ENCODE peak calls at places on chromosomes 6 and 20, in eight cellular contexts. R is SW 1271, K is adipocyte, U is NCI-H226, C is lung, T is GF-D8, I is left cardiac atrium, S is fibroblast of mammary gland. W is an unnamed sample.

GRCh38 chr6:36386495-36387439 is 702 bp downstream of the ETV7 start:
- DNase-seq in R (no peak), K (peak; percentile 71), U (peak; percentile 43), C (peak; percentile 38), T (no peak), I (peak; percentile 41), S (peak; percentile 47), W (peak; percentile 33)

GRCh38 chr20:33210371-33210770 is 6.8 kb upstream of the BPIFA3 start:
- DNase-seq in R (no peak), K (no peak), U (no peak), C (no peak), T (no peak), I (no peak), S (no peak), W (no peak)

GRCh38 chr6:55827818-55828522 is 47.4 kb downstream of the BMP5 start:
- DNase-seq in R (no peak), K (no peak), U (no peak), C (no peak), T (no peak), I (no peak), S (peak; percentile 50), W (no peak)

GRCh38 chr6:22218410-22218809 is 78.4 kb downstream of the PRL start:
- DNase-seq in R (no peak), K (no peak), U (no peak), C (no peak), T (no peak), I (no peak), S (no peak), W (no peak)

GRCh38 chr6:13355969-13356368 is 27.6 kb upstream of the TBC1D7 start:
- DNase-seq in R (no peak), K (no peak), U (no peak), C (no peak), T (no peak), I (no peak), S (no peak), W (no peak)

GRCh38 chr20:48823960-48824497 is 3.8 kb downstream of the PREX1 start:
- DNase-seq in R (no peak), K (peak; percentile 45), U (peak; percentile 75), C (no peak), T (no peak), I (no peak), S (peak; percentile 83), W (peak; percentile 73)

GRCh38 chr20:4844766-4845465 is 123.2 kb downstream of the PRND start:
- DNase-seq in R (no peak), K (no peak), U (no peak), C (no peak), T (peak; percentile 81), I (no peak), S (no peak), W (no peak)

GRCh38 chr6:166587631-166588413 is 1.3 kb upstream of the RAMACL start:
- DNase-seq in R (no peak), K (no peak), U (no peak), C (no peak), T (no peak), I (no peak), S (no peak), W (no peak)

GRCh38 chr6:43243649-43244321 is 504 bp downstream of the TTBK1 start:
- DNase-seq in R (no peak), K (no peak), U (no peak), C (no peak), T (no peak), I (no peak), S (no peak), W (no peak)

GRCh38 chr6:166825553-166826145 is 130.7 kb downstream of the RNASET2 start:
- DNase-seq in R (no peak), K (peak; percentile 24), U (peak; percentile 75), C (no peak), T (no peak), I (no peak), S (peak; percentile 18), W (no peak)

GRCh38 chr6:67952121-67952520 is 683.0 kb upstream of the ADGRB3 start:
- DNase-seq in R (no peak), K (peak; percentile 25), U (no peak), C (no peak), T (no peak), I (no peak), S (peak; percentile 51), W (no peak)

GRCh38 chr6:154169193-154169847 is 130.3 kb downstream of the OPRM1 start:
- DNase-seq in R (no peak), K (no peak), U (no peak), C (no peak), T (peak; percentile 96), I (no peak), S (no peak), W (no peak)

GRCh38 chr6:68635706-68636513 is 828 bp downstream of the ADGRB3 start:
- DNase-seq in R (no peak), K (peak; percentile 48), U (no peak), C (no peak), T (no peak), I (peak; percentile 33), S (no peak), W (no peak)

GRCh38 chr20:10110151-10110550 is 75.4 kb downstream of the ANKEF1 start:
- DNase-seq in R (no peak), K (no peak), U (no peak), C (no peak), T (no peak), I (no peak), S (peak; percentile 61), W (no peak)

GRCh38 chr20:48153523-48153922 is 368.2 kb upstream of the SULF2 start:
- DNase-seq in R (no peak), K (no peak), U (no peak), C (no peak), T (no peak), I (no peak), S (no peak), W (no peak)